ENCODE peak calls at places on chromosomes 16 and 17, in four cellular contexts. One of them, this sample, is unnamed. For H3K9me3, the result is how much of the 10 kb centered on the place peaks cover.

GRCh38 chr17:72730091-72730490 is 362.4 kb downstream of the SLC39A11 start:
- DNase-seq in H1: no peak
- DNase-seq in IMR-90: peak
- DNase-seq in H9: no peak
- DNase-seq in this sample: no peak

GRCh38 chr16:58243528-58244004 is 45.7 kb upstream of the CSNK2A2 start:
- DNase-seq in H1: no peak
- DNase-seq in H9: peak
- DNase-seq in IMR-90: no peak
- DNase-seq in this sample: no peak

GRCh38 chr17:76246080-76247066 is 6.1 kb upstream of the RNF157 start:
- DNase-seq in IMR-90: peak
- DNase-seq in H9: no peak
- DNase-seq in H1: no peak
- DNase-seq in this sample: no peak

GRCh38 chr16:69329369-69330285 is 761 bp downstream of the PDF start:
- DNase-seq in H9: no peak
- DNase-seq in H1: no peak
- DNase-seq in IMR-90: no peak
- DNase-seq in this sample: no peak

GRCh38 chr17:61478026-61478789 is 26.0 kb downstream of the TBX4 start:
- DNase-seq in IMR-90: peak
- DNase-seq in H9: peak
- DNase-seq in H1: no peak
- DNase-seq in this sample: no peak

GRCh38 chr16:83781-84615 is 6.0 kb downstream of the MPG start:
- DNase-seq in H9: no peak
- DNase-seq in H1: no peak
- DNase-seq in IMR-90: peak
- DNase-seq in this sample: no peak

GRCh38 chr17:57324060-57324459 is 67.7 kb downstream of the MSI2 start:
- DNase-seq in H1: no peak
- DNase-seq in H9: no peak
- DNase-seq in IMR-90: no peak
- DNase-seq in this sample: no peak

GRCh38 chr17:9943343-9943742 is 38.3 kb upstream of the RCVRN start:
- DNase-seq in H1: no peak
- DNase-seq in H9: no peak
- DNase-seq in IMR-90: no peak
- DNase-seq in this sample: no peak

GRCh38 chr16:138049-138417 is 440 bp downstream of the NPRL3 start:
- DNase-seq in IMR-90: no peak
- DNase-seq in H1: peak
- DNase-seq in H9: peak
- DNase-seq in this sample: peak

GRCh38 chr16:4293822-4294457 is 21.1 kb upstream of the TFAP4 start:
- DNase-seq in H1: peak
- DNase-seq in IMR-90: peak
- DNase-seq in H9: peak
- DNase-seq in this sample: no peak

GRCh38 chr16:85168732-85169256 is 56.5 kb upstream of the CIBAR2 start:
- DNase-seq in IMR-90: peak
- DNase-seq in H1: peak
- DNase-seq in H9: no peak
- DNase-seq in this sample: peak

GRCh38 chr17:372157-373152 is 19.8 kb upstream of the RPH3AL start:
- DNase-seq in H9: no peak
- DNase-seq in IMR-90: peak
- DNase-seq in H1: no peak
- DNase-seq in this sample: no peak

GRCh38 chr16:24509536-24509935 is 29.8 kb upstream of the RBBP6 start:
- DNase-seq in H9: no peak
- DNase-seq in IMR-90: no peak
- DNase-seq in H1: no peak
- DNase-seq in this sample: no peak

GRCh38 chr16:20886320-20886719 is 13.8 kb downstream of the DCUN1D3 start:
- DNase-seq in IMR-90: no peak
- DNase-seq in H9: no peak
- DNase-seq in H1: no peak
- DNase-seq in this sample: no peak

GRCh38 chr17:43670645-43671074 is 8.9 kb upstream of the MEOX1 start:
- DNase-seq in H1: no peak
- DNase-seq in H9: no peak
- DNase-seq in IMR-90: no peak
- DNase-seq in this sample: no peak

GRCh38 chr17:27896656-27897055 is 3.5 kb upstream of the LYRM9 start:
- DNase-seq in H9: no peak
- DNase-seq in IMR-90: no peak
- DNase-seq in H1: no peak
- DNase-seq in this sample: no peak

GRCh38 chr16:48182979-48183537 is 27.3 kb upstream of the ABCC12 start:
- DNase-seq in IMR-90: no peak
- DNase-seq in H9: no peak
- DNase-seq in H1: no peak
- DNase-seq in this sample: no peak

GRCh38 chr17:82783498-82783897 is 31.6 kb downstream of the TBCD start:
- DNase-seq in H9: no peak
- DNase-seq in H1: no peak
- DNase-seq in IMR-90: no peak
- DNase-seq in this sample: no peak

GRCh38 chr16:14600164-14600563 is 29.9 kb downstream of the PARN start:
- DNase-seq in H9: no peak
- DNase-seq in IMR-90: peak
- DNase-seq in H1: no peak
- DNase-seq in this sample: no peak

GRCh38 chr16:53673189-53673588 is 30.5 kb downstream of the RPGRIP1L start:
- DNase-seq in IMR-90: no peak
- DNase-seq in H9: no peak
- DNase-seq in H1: no peak
- DNase-seq in this sample: no peak

GRCh38 chr16:1057252-1057932 is 15.2 kb upstream of the SSTR5 start:
- DNase-seq in IMR-90: no peak
- DNase-seq in H9: peak
- DNase-seq in H1: peak
- DNase-seq in this sample: no peak

GRCh38 chr17:27407916-27408846 is 48.1 kb upstream of the KSR1 start:
- DNase-seq in H9: no peak
- DNase-seq in H1: no peak
- DNase-seq in IMR-90: peak
- DNase-seq in this sample: no peak

GRCh38 chr17:35117984-35118383 is 1.7 kb downstream of the RAD51D start:
- DNase-seq in H1: no peak
- DNase-seq in H9: no peak
- DNase-seq in IMR-90: peak
- DNase-seq in this sample: no peak

GRCh38 chr17:17366941-17367885 is 64.0 kb downstream of the NT5M start:
- DNase-seq in H9: no peak
- DNase-seq in IMR-90: no peak
- DNase-seq in H1: no peak
- DNase-seq in this sample: no peak

GRCh38 chr17:47981462-47981861 is 10.5 kb downstream of the CDK5RAP3 start:
- DNase-seq in H1: no peak
- DNase-seq in H9: no peak
- DNase-seq in IMR-90: no peak
- DNase-seq in this sample: no peak
- H3K23ac ChIP-seq in H1: no peak
- H3K23ac ChIP-seq in H9: no peak
- H3K23ac ChIP-seq in IMR-90: no peak
- H3K23ac ChIP-seq in this sample: no peak

GRCh38 chr17:80115159-80115558 is 13.8 kb downstream of the GAA start:
- DNase-seq in IMR-90: no peak
- DNase-seq in H9: peak
- DNase-seq in H1: no peak
- DNase-seq in this sample: no peak

GRCh38 chr17:80117491-80118401 is 16.4 kb downstream of the GAA start:
- DNase-seq in H1: peak
- DNase-seq in H9: peak
- DNase-seq in IMR-90: no peak
- DNase-seq in this sample: no peak

GRCh38 chr17:80118601-80119270 is 17.4 kb downstream of the GAA start:
- DNase-seq in H9: peak
- DNase-seq in IMR-90: no peak
- DNase-seq in H1: no peak
- DNase-seq in this sample: no peak

GRCh38 chr17:80116276-80116922 is 15.0 kb downstream of the GAA start:
- DNase-seq in H9: peak
- DNase-seq in IMR-90: peak
- DNase-seq in H1: no peak
- DNase-seq in this sample: no peak

GRCh38 chr17:80116923-80117380 is 15.6 kb downstream of the GAA start:
- DNase-seq in IMR-90: no peak
- DNase-seq in H9: peak
- DNase-seq in H1: no peak
- DNase-seq in this sample: no peak
- H2BK15ac ChIP-seq in IMR-90: no peak
- H2BK15ac ChIP-seq in H9: no peak
- H2BK15ac ChIP-seq in H1: no peak
- H2BK15ac ChIP-seq in this sample: no peak

DNA sequence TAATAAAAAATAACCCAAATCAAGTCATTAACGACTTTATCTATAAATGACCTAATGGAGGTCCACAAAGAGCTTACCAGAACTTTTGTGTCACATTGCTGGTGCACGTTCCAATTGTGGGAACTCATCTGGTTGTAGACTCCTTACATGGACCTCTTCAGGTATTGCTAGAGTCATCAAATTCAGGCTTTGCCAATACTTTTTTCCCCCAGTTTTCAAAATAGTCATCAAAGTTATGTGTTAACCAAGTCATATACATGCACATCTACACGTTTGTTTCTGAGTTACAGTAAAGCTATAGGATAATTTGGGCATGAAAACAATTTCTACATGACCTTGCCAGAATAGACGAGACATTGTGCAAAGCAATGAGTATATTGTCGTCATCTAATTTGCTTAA is 76.2 kb upstream of the ADAMTS18 start:
- DNase-seq in H9: no peak
- DNase-seq in IMR-90: no peak
- DNase-seq in H1: no peak
- DNase-seq in this sample: no peak
- H3K9me3 ChIP-seq in H9: under half
- H3K9me3 ChIP-seq in IMR-90: under half
- H3K9me3 ChIP-seq in H1: under half
- H3K9me3 ChIP-seq in this sample: under half

DNA sequence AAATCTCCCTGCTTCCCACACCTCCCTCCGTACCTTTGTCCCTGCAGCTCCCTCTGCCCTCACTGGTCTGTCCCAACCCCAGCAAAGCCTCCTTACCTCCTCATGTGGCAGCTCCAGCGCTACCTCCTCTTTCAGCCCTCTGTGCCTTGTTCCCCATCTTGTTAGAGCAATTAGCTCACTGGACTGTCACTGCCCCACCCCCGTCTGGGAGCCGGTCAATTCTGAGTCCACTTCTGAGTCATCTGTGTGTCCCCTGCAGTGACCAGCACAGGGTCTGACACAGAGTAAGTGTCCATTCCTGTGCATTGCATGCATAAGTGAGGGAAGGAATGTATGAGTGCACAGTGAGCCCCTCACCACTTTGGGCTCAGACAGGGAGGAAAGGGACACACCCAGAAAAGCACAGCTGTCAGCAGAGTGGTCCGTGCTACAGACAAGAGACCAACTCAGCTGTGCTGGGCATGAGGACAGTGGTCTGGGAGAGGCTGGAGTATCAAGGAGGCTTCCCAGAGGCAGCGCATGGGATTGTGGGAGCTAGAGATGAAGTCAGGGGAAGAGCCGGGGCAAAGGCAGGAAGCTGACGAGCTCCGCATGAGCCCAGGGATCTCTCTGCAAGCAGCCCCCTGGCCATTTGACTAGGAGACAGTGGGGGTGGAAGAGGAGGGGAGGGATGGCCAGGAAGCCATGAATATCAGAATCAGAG is 45.9 kb downstream of the PITPNM3 start:
- DNase-seq in H9: peak
- DNase-seq in IMR-90: peak
- DNase-seq in H1: no peak
- DNase-seq in this sample: no peak
- H3K23ac ChIP-seq in H9: no peak
- H3K23ac ChIP-seq in IMR-90: peak
- H3K23ac ChIP-seq in H1: no peak
- H3K23ac ChIP-seq in this sample: no peak

DNA sequence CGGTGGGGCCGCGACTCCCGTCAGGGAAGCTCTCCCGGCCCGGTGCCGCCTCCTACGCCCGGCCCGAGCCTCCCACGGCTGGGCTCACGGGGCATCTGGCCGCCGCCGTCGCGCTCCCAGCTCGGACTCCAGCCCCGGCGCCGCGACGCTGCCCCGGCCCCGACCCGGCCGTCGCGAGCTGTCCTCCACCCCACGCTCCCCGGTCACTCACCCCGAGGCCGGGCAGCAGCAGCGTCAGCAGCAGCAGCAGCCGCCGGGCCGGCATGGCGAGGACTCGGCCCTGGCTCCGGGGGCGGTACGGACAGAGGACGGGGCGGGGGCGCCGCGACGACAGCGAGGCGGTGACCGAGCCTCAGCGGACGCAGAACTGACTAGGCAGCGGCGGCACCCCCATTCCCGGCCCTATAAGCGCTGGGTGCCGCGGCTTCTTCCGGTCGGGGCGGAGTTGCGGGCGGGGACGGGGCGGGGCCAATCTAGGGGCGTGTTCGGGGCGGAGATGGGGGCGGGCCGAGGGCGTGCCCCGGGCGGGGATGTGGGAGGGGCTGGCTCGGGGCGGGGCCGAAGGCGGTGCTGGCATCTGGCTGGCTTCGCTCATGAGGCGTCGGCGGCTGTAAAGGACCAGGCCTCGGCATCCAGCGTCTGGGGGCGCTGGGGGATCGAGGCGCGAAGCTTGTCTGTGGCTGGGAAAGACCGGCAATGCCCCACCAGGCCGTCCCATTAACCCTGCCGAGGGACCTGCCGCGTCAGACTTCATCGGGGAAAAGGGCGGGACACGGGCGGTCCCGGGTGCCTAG is at the start of gene ERN1:
- DNase-seq in H1: peak
- DNase-seq in IMR-90: peak
- DNase-seq in H9: peak
- DNase-seq in this sample: peak
- H2BK15ac ChIP-seq in H1: peak
- H2BK15ac ChIP-seq in IMR-90: peak
- H2BK15ac ChIP-seq in H9: no peak
- H2BK15ac ChIP-seq in this sample: peak

DNA sequence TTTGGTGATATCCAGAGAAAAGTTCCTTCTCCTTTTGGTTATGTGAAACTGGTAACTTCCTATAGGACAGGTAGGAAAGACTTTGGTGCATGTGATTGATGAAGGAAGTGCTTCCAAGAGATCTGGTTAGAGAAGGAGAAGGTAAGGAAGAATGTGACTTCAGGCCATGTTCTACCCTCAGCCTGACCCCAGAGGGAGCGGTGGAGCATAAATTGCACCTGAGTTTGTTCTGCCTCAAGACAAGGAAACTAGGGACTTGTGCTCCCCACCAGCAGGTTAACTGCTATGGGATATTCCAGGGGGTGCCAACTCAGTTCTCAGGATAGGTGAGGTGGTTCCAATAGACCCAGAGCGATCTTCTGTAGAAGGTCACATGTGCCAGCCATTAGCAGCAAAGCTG is 299.3 kb upstream of the XYLT1 start:
- DNase-seq in H9: no peak
- DNase-seq in H1: no peak
- DNase-seq in IMR-90: no peak
- DNase-seq in this sample: no peak
- H3K9me3 ChIP-seq in H9: under half
- H3K9me3 ChIP-seq in H1: under half
- H3K9me3 ChIP-seq in IMR-90: under half
- H3K9me3 ChIP-seq in this sample: under half

GRCh38 chr16:2223375-2224182 is at the start of gene E4F1:
- DNase-seq in IMR-90: peak
- DNase-seq in H9: no peak
- DNase-seq in H1: peak
- DNase-seq in this sample: peak
- H3K23ac ChIP-seq in IMR-90: no peak
- H3K23ac ChIP-seq in H9: no peak
- H3K23ac ChIP-seq in H1: no peak
- H3K23ac ChIP-seq in this sample: peak